ENCODE peak calls at places on chromosomes 16 and 17, in nine cellular contexts. K is adrenal gland, D is heart left ventricle, S is fibroblast of lung, F is cardiac muscle cell, B is lower lobe of right lung, U is thoracic aorta, A is HCT116, Y is uterus. W is an unnamed sample. For H3K27me3, the result is how much of the 10 kb centered on the place peaks cover.

GRCh38 chr16:67370686-67371085 is 22.6 kb downstream of the TPPP3 start:
- DNase-seq in U (no peak), F (no peak), S (no peak), A (no peak), D (no peak), B (no peak), K (no peak), Y (no peak), W (no peak)

GRCh38 chr16:52498640-52499039 is 48.3 kb downstream of the TOX3 start:
- DNase-seq in F (no peak), A (no peak), B (no peak), S (no peak), Y (no peak), U (no peak), K (no peak), D (no peak), W (no peak)

GRCh38 chr16:89690392-89690901 is 4.0 kb downstream of the CDK10 start:
- DNase-seq in U (no peak), B (peak), A (no peak), S (no peak), D (no peak), F (no peak), K (no peak), Y (no peak), W (no peak)

GRCh38 chr17:67438669-67439068 is 61.6 kb downstream of the PITPNC1 start:
- DNase-seq in B (no peak), K (no peak), F (no peak), S (no peak), Y (no peak), U (no peak), D (no peak), A (no peak), W (no peak)

GRCh38 chr16:51392651-51393187 is 241.6 kb upstream of the SALL1 start:
- DNase-seq in Y (no peak), B (no peak), K (no peak), A (no peak), F (no peak), D (no peak), S (peak), U (no peak), W (peak)

GRCh38 chr16:31148281-31148728 is 1.6 kb downstream of the PRSS36 start:
- DNase-seq in A (peak), D (no peak), S (no peak), F (no peak), K (no peak), Y (no peak), U (no peak), B (peak), W (peak)

GRCh38 chr17:46772879-46773620 is 45.4 kb downstream of the WNT3 start:
- DNase-seq in U (no peak), D (no peak), F (peak), Y (no peak), B (peak), K (no peak), A (no peak), S (no peak), W (no peak)

GRCh38 chr16:72884573-72884972 is 163.4 kb downstream of the ZFHX3 start:
- DNase-seq in B (no peak), F (no peak), Y (no peak), D (no peak), A (no peak), K (no peak), U (no peak), S (no peak), W (no peak)

GRCh38 chr17:1486802-1487695 is 5.4 kb downstream of the MYO1C start:
- DNase-seq in D (peak), S (peak), Y (peak), B (peak), A (peak), U (peak), F (peak), K (peak), W (peak)

GRCh38 chr16:4404247-4404966 is 12.0 kb downstream of the CORO7 start:
- DNase-seq in U (no peak), K (no peak), A (no peak), Y (peak), B (peak), S (no peak), F (peak), D (no peak), W (peak)

GRCh38 chr17:63126607-63127006 is 160.6 kb downstream of the TANC2 start:
- DNase-seq in S (no peak), A (no peak), D (no peak), F (no peak), U (no peak), Y (no peak), B (no peak), K (no peak), W (peak)

GRCh38 chr16:29674188-29674587 is 4.8 kb upstream of the QPRT start:
- DNase-seq in B (peak), U (no peak), F (no peak), K (peak), D (no peak), A (no peak), Y (peak), S (peak), W (no peak)

GRCh38 chr17:32152130-32152529 is 9.8 kb downstream of the RHOT1 start:
- DNase-seq in D (no peak), B (no peak), A (no peak), F (peak), K (peak), S (no peak), U (no peak), Y (no peak), W (no peak)

GRCh38 chr16:89168381-89169189 is 3.0 kb upstream of the CDH15 start:
- DNase-seq in B (no peak), F (no peak), Y (no peak), K (no peak), S (no peak), A (no peak), U (no peak), D (no peak), W (no peak)

GRCh38 chr16:3965781-3966582 is 85.5 kb upstream of the CREBBP start:
- DNase-seq in D (no peak), S (no peak), K (no peak), B (peak), U (no peak), A (no peak), Y (no peak), F (no peak), W (no peak)

GRCh38 chr17:82835122-82835521 is 4.7 kb downstream of the ZNF750 start:
- DNase-seq in U (no peak), A (no peak), B (peak), S (no peak), F (no peak), D (peak), Y (no peak), K (no peak), W (no peak)

GRCh38 chr16:3690991-3691720 is 26.2 kb downstream of the TRAP1 start:
- DNase-seq in A (no peak), K (no peak), D (no peak), Y (peak), B (no peak), U (no peak), S (peak), F (no peak), W (no peak)

GRCh38 chr17:51371732-51372151 is 111.4 kb downstream of the UTP18 start:
- DNase-seq in Y (no peak), K (peak), S (peak), D (no peak), A (peak), F (peak), U (no peak), B (no peak), W (peak)

GRCh38 chr17:27810211-27810901 is 10.0 kb upstream of the NOS2 start:
- DNase-seq in K (no peak), F (no peak), S (no peak), U (no peak), D (no peak), B (no peak), Y (no peak), A (no peak), W (no peak)

GRCh38 chr16:11757671-11758545 is 15.3 kb upstream of the TXNDC11 start:
- DNase-seq in S (peak), K (peak), A (no peak), B (no peak), Y (no peak), U (no peak), D (no peak), F (no peak), W (peak)

GRCh38 chr17:67532326-67532871 is 155.3 kb downstream of the PITPNC1 start:
- DNase-seq in U (no peak), B (no peak), A (no peak), D (no peak), K (peak), S (peak), Y (no peak), F (no peak), W (no peak)

GRCh38 chr17:19533718-19534561 is at the start of gene SLC47A1:
- DNase-seq in D (peak), F (peak), B (peak), Y (peak), K (peak), U (no peak), S (no peak), A (no peak), W (peak)

GRCh38 chr17:61488878-61489718 is 36.9 kb downstream of the TBX4 start:
- DNase-seq in F (no peak), D (no peak), S (no peak), B (no peak), U (no peak), K (no peak), Y (no peak), A (no peak), W (peak)

GRCh38 chr16:57802635-57803412 is 533 bp upstream of the KIFC3 start:
- DNase-seq in B (peak), U (no peak), K (no peak), F (no peak), D (no peak), S (peak), A (no peak), Y (no peak), W (no peak)

GRCh38 chr17:14310584-14310983 is 9.7 kb downstream of the HS3ST3B1 start:
- DNase-seq in U (no peak), F (no peak), S (no peak), D (no peak), A (no peak), Y (no peak), K (peak), B (no peak), W (no peak)

GRCh38 chr17:39092672-39093250 is 58.7 kb downstream of the PLXDC1 start:
- DNase-seq in A (no peak), S (no peak), D (no peak), Y (no peak), F (no peak), U (no peak), B (no peak), K (no peak), W (no peak)

GRCh38 chr17:28515518-28515917 is 9.4 kb downstream of the FOXN1 start:
- DNase-seq in Y (no peak), A (no peak), B (no peak), F (no peak), D (no peak), K (no peak), U (no peak), S (no peak), W (no peak)

GRCh38 chr17:50466371-50467113 is 2.1 kb downstream of the CHAD start:
- DNase-seq in B (no peak), Y (no peak), S (no peak), U (no peak), F (no peak), K (no peak), A (no peak), D (no peak), W (no peak)

GRCh38 chr17:29042679-29043538 is at the start of gene PIPOX:
- DNase-seq in S (peak), D (no peak), Y (no peak), A (no peak), B (peak), K (peak), U (no peak), F (peak), W (peak)

GRCh38 chr16:85978291-85978775 is 79.4 kb downstream of the IRF8 start:
- DNase-seq in D (no peak), Y (no peak), U (no peak), A (no peak), K (no peak), S (no peak), B (peak), F (no peak), W (no peak)

GRCh38 chr17:65514541-65514940 is 46.9 kb downstream of the AXIN2 start:
- DNase-seq in F (no peak), K (no peak), S (peak), D (no peak), Y (no peak), A (no peak), B (no peak), U (no peak), W (peak)

GRCh38 chr17:41535764-41536481 is 7.8 kb upstream of the KRT19 start:
- DNase-seq in B (no peak), U (no peak), D (no peak), K (no peak), S (no peak), Y (no peak), A (no peak), F (no peak), W (peak)

GRCh38 chr16:65312071-65312470 is 190.2 kb upstream of the CDH11 start:
- DNase-seq in U (no peak), A (no peak), F (no peak), S (peak), Y (no peak), D (no peak), K (no peak), B (no peak), W (peak)

GRCh38 chr17:42832213-42832933 is 824 bp upstream of the PSME3 start:
- DNase-seq in A (no peak), B (no peak), U (no peak), D (no peak), Y (no peak), S (no peak), F (no peak), K (no peak), W (peak)

GRCh38 chr16:50741225-50741807 is 570 bp upstream of the CYLD start:
- DNase-seq in S (peak), K (peak), B (no peak), A (no peak), F (no peak), U (no peak), D (peak), Y (peak), W (peak)

GRCh38 chr16:351804-352520 is 561 bp downstream of the AXIN1 start:
- DNase-seq in K (no peak), B (peak), S (peak), D (peak), A (no peak), Y (peak), U (no peak), F (peak), W (no peak)

GRCh38 chr17:27748360-27748825 is 51.9 kb downstream of the NOS2 start:
- DNase-seq in A (no peak), B (no peak), S (no peak), F (no peak), U (no peak), D (no peak), Y (no peak), K (no peak), W (no peak)

GRCh38 chr17:50691550-50692447 is 15.9 kb downstream of the ANKRD40 start:
- DNase-seq in A (no peak), K (no peak), S (no peak), F (no peak), U (no peak), Y (no peak), B (no peak), D (no peak), W (no peak)

GRCh38 chr16:89366561-89367537 is 123.5 kb downstream of the ANKRD11 start:
- DNase-seq in U (no peak), K (no peak), F (no peak), Y (no peak), S (no peak), D (no peak), B (no peak), A (no peak), W (peak)

DNA sequence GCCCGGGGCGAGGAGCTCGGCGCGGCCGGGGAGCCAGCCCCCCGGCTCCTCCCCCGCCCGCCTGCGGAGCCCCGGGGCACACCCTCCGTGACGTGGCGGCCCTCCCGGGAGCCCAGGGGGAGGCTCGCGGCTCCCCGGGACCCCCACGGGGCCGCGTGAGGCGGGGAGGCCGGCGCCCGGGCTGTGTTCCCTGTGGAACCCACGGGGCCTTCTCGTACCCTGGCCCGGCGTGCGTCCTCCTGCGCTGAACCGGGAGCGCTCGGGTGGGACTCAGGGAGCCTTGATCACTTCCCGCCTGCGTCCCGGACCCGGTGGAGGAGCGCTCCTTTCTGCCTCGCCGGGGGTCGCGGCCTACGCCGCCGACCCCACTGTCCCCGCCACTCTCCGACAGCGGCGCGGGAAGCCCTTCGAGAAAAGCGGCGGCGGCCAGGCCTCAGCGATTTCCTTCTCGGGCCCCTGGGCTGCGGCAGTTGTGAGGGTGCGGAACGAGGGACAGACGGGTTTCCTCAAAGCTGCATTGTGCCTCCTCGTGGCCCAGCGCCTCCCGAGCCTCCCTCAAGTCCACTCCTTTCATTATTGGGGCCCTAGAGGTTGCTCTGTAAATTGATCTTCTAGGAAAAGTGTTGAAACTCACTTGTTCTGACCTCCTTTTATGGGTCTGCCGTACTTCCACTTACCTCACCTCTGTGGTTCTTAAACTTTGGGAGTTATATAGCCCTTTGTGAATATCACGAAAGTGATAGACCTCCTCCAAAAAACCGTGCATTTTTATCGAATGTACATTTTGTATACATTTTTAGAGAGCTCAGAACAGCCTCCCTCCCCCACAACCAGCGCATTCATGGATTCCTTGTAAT is 597 bp downstream of the LIG3 start:
- DNase-seq in B (peak), S (peak), D (peak), U (peak), Y (peak), F (peak), A (peak), K (peak), W (peak)
- TF ChIP-seq CTCF in B (peak), S (peak), D (peak), U (peak), Y (peak), F (peak), A (peak), K (peak), W (peak)

GRCh38 chr17:79473111-79473835 is 137.6 kb downstream of the RBFOX3 start:
- DNase-seq in U (no peak), F (no peak), Y (no peak), B (no peak), D (no peak), K (peak), S (no peak), A (no peak), W (no peak)

GRCh38 chr17:79473836-79474204 is 137.0 kb downstream of the RBFOX3 start:
- DNase-seq in A (no peak), K (no peak), Y (no peak), D (no peak), S (no peak), B (no peak), F (no peak), U (no peak), W (no peak)

GRCh38 chr17:79478841-79479240 is 132.0 kb downstream of the RBFOX3 start:
- DNase-seq in D (no peak), S (no peak), F (no peak), U (no peak), K (peak), B (no peak), A (no peak), Y (peak), W (no peak)

GRCh38 chr17:79478051-79478461 is 132.8 kb downstream of the RBFOX3 start:
- DNase-seq in D (no peak), F (no peak), B (no peak), A (no peak), S (no peak), Y (peak), U (no peak), K (no peak), W (no peak)

DNA sequence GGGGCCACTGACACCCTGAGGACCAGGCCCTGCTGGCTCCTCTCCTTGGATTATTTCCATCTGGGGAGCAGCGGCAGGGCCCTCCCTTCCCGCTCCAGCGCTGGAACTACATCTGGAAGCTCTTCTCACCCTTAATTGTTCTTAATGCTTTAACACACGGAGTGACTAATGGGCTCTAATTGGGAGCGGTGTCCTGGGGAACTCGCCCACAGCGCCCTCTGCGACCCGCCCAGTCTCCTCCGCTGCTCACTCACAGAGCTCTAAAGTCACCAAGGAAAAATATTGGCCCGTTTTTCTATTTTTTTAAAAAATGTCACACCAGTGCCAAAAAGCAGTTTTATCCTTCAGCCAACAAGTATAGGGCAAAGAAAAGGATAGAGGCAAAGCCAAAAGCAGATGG is 134.8 kb downstream of the RBFOX3 start:
- DNase-seq in S (no peak), K (no peak), B (no peak), A (no peak), D (no peak), Y (no peak), F (no peak), U (no peak), W (no peak)
- H3K27me3 ChIP-seq in S (under half), K (under half), B (under half), A (under half), D (under half), Y (under half), F (half or more), U (under half), W (under half)

GRCh38 chr17:36942031-36942599 is 4.8 kb downstream of the LHX1 start:
- DNase-seq in S (no peak), K (no peak), A (no peak), B (no peak), D (no peak), Y (no peak), U (no peak), F (peak), W (no peak)

GRCh38 chr17:36944488-36945040 is 4.2 kb upstream of the AATF start:
- DNase-seq in D (no peak), Y (no peak), B (no peak), U (no peak), S (no peak), K (no peak), F (no peak), A (no peak), W (no peak)

GRCh38 chr17:36942631-36943125 is 5.4 kb downstream of the LHX1 start:
- DNase-seq in D (no peak), F (no peak), Y (no peak), K (no peak), A (no peak), U (no peak), S (no peak), B (no peak), W (no peak)

GRCh38 chr17:36945160-36945559 is 3.6 kb upstream of the AATF start:
- DNase-seq in Y (no peak), A (no peak), U (no peak), S (no peak), B (no peak), F (no peak), D (no peak), K (no peak), W (no peak)

GRCh38 chr17:36943250-36944220 is 5.2 kb upstream of the AATF start:
- DNase-seq in U (no peak), D (no peak), B (no peak), Y (no peak), K (no peak), F (no peak), A (no peak), S (peak), W (no peak)
- H3K4me3 ChIP-seq in U (no peak), D (no peak), B (no peak), Y (no peak), K (no peak), F (no peak), A (no peak), S (no peak), W (no peak)

DNA sequence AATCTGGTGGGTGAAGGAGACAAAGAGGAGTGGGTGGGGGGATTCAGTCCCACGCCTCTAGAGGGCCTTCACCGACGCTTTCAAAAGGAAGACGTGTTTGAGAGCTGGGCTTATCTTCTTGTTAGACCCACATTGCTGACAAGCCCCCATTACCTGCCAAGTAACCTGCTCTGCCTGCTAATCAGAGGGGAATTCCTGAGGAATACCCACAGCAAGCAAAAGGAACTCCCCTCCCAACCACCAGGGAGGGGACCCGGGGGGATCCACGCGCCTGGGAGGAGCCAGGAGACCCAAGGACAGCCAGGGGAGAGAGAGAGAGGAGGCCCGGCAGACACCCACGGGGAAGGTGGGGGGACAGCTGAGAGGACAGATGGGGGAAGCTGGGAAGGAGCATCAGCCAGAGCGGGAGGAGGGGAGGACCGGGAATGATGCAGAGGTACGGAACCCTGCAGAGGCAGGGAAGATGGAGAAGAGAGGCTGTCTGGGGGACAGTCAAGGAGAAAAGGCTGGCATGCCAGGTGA is 986 bp downstream of the MTMR4 start:
- DNase-seq in B (no peak), D (no peak), U (no peak), Y (no peak), F (no peak), A (no peak), S (no peak), K (no peak), W (no peak)
- TF ChIP-seq CTCF in B (no peak), D (no peak), U (no peak), Y (no peak), F (no peak), A (no peak), S (no peak), K (no peak), W (no peak)

W was measured in bronchial epithelial cell.